ENCODE peak calls at places on chromosomes 4 and X, in four cellular contexts. C is IMR-90, Q is esophagus squamous epithelium, B is left ventricle myocardium inferior. Z is an unnamed sample.

GRCh38 chrX:150577174-150577573 is 8.8 kb downstream of the MTM1 start:
- DNase-seq in C (no peak), Q (no peak), B (no peak), Z (no peak)

GRCh38 chrX:45352588-45352987 is 151.9 kb upstream of the DIPK2B start:
- DNase-seq in C (no peak), Q (no peak), B (no peak), Z (peak)

GRCh38 chr4:177290780-177291179 is 18.9 kb upstream of the NEIL3 start:
- DNase-seq in C (no peak), Q (no peak), B (no peak), Z (no peak)

GRCh38 chrX:29824176-29824906 is 391.0 kb upstream of the MAGEB2 start:
- DNase-seq in C (no peak), Q (no peak), B (no peak), Z (no peak)

GRCh38 chr4:2800691-2801596 is 8.1 kb downstream of the SH3BP2 start:
- DNase-seq in C (peak), Q (no peak), B (peak), Z (peak)

GRCh38 chr4:93157984-93158383 is 670.6 kb upstream of the ATOH1 start:
- DNase-seq in C (peak), Q (no peak), B (no peak), Z (no peak)

GRCh38 chr4:8221476-8221875 is 22.4 kb downstream of the SH3TC1 start:
- DNase-seq in C (peak), Q (no peak), B (no peak), Z (peak)

GRCh38 chrX:49029876-49030275 is 13.3 kb downstream of the TFE3 start:
- DNase-seq in C (no peak), Q (no peak), B (no peak), Z (no peak)

GRCh38 chrX:69152398-69152797 is 12.9 kb downstream of the PJA1 start:
- DNase-seq in C (no peak), Q (no peak), B (no peak), Z (peak)

GRCh38 chrX:69761633-69762032 is 145.7 kb downstream of the EDA start:
- DNase-seq in C (no peak), Q (no peak), B (no peak), Z (no peak)

GRCh38 chrX:109344666-109345065 is 137.2 kb downstream of the GUCY2F start:
- DNase-seq in C (no peak), Q (no peak), B (no peak), Z (no peak)

GRCh38 chr4:10079951-10080873 is 36.4 kb downstream of the WDR1 start:
- DNase-seq in C (no peak), Q (no peak), B (peak), Z (no peak)

GRCh38 chrX:154712781-154713391 is 38.0 kb downstream of the GAB3 start:
- DNase-seq in C (peak), Q (no peak), B (no peak), Z (peak)

GRCh38 chrX:30652527-30653414 is 452 bp upstream of the GK start:
- DNase-seq in C (peak), Q (peak), B (peak), Z (peak)

GRCh38 chr4:70734168-70734954 is 12.6 kb downstream of the RUFY3 start:
- DNase-seq in C (peak), Q (no peak), B (no peak), Z (peak)

GRCh38 chrX:599837-600715 is 30.5 kb upstream of the SHOX start:
- DNase-seq in C (no peak), Q (no peak), B (no peak), Z (no peak)

GRCh38 chr4:173405840-173406606 is 7.1 kb upstream of the SCRG1 start:
- DNase-seq in C (no peak), Q (no peak), B (no peak), Z (no peak)

GRCh38 chr4:133464311-133464710 is 315.2 kb downstream of the PCDH10 start:
- DNase-seq in C (no peak), Q (no peak), B (no peak), Z (no peak)

GRCh38 chr4:88646528-88647280 is 50.9 kb downstream of the NAP1L5 start:
- DNase-seq in C (no peak), Q (no peak), B (no peak), Z (no peak)

GRCh38 chr4:40395908-40396806 is 61.0 kb downstream of the CHRNA9 start:
- DNase-seq in C (no peak), Q (no peak), B (peak), Z (peak)

GRCh38 chrX:133413218-133413925 is 1.9 kb downstream of the GPC4 start:
- DNase-seq in C (no peak), Q (no peak), B (no peak), Z (no peak)

GRCh38 chrX:133414399-133415275 is 652 bp downstream of the GPC4 start:
- DNase-seq in C (no peak), Q (no peak), B (no peak), Z (no peak)

GRCh38 chrX:133412665-133413064 is 2.6 kb downstream of the GPC4 start:
- DNase-seq in C (no peak), Q (no peak), B (no peak), Z (no peak)

GRCh38 chrX:133412246-133412645 is 3.0 kb downstream of the GPC4 start:
- DNase-seq in C (peak), Q (no peak), B (no peak), Z (peak)

GRCh38 chrX:133410555-133410954 is 4.7 kb downstream of the GPC4 start:
- DNase-seq in C (no peak), Q (no peak), B (no peak), Z (no peak)
- H3K4me3 ChIP-seq in C (no peak), Q (no peak), B (no peak), Z (no peak)

DNA sequence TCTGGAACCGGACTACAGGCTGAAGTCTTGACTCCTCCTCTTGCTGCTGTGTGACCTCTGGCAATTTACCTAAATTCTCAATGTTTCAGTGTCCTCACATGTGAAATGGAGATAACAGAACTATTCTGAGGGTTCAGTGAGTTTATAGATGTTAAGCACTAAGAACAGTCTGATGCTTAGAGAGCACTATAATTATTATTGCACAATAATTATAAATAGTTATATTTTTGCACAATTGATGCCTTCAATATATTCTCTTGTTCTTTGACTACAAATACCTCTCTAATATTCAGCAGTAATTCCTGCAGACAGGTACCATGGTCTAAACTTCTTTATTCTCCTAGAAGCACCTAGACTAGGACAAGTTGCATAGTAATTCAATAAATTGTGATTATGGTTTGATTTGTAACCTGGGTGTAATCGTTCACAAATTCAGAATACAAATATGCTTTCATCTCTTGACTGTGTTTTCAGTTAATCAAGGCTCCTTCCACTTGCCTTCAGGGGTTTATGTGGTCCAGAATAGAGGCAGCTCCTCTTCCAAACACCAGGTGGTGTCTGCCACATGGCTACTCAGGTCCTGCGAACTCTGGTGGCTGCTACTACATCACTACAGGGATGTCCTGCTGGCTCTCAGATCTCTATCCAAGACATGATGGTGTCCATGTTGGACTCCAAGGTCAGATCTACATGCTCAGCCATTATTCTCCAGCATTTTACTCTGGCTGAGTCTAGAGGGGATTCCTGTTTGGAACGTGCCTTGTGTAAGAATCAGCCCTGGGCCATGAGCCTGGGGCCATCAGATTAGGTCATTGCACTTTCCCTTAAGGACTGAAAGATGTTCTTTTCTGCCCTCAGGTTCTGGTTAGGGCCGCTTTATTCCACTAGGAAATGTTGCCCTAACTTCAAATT is 103.4 kb downstream of the QRFPR start:
- DNase-seq in C (no peak), Q (no peak), B (no peak), Z (no peak)
- TF ChIP-seq CTCF in C (no peak), Q (no peak), B (peak), Z (peak)

DNA sequence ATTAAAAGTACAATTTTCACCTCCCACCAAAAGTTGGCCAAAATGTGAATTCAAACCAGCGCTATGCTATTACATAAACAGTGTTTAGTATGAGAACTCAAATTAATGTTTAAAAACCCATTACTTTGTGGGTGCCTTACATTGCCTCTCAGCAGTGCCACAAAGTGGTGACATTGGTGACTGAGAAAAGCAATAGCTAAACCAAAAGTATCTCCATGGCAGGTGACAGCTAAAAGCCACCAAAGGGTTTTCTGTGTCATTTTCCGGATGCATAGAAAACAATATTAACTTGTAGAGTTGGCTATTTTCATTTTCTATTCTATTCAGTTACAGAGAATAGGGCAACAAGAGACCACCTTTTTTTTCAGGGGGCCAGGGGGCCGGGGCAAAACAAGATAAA is 261.2 kb downstream of the MAPK10 start:
- DNase-seq in C (no peak), Q (no peak), B (no peak), Z (no peak)
- H3K4me3 ChIP-seq in C (no peak), Q (no peak), B (no peak), Z (no peak)

GRCh38 chr4:152166567-152166966 is 369.3 kb downstream of the FBXW7 start:
- DNase-seq in C (no peak), Q (no peak), B (no peak), Z (no peak)

GRCh38 chr4:152164561-152164960 is 371.3 kb downstream of the FBXW7 start:
- DNase-seq in C (no peak), Q (no peak), B (no peak), Z (no peak)

GRCh38 chr4:152165851-152166250 is 370.0 kb downstream of the FBXW7 start:
- DNase-seq in C (no peak), Q (no peak), B (no peak), Z (no peak)

GRCh38 chr4:152162331-152162697 is 373.6 kb downstream of the FBXW7 start:
- DNase-seq in C (no peak), Q (no peak), B (no peak), Z (peak)

GRCh38 chr4:152165146-152165545 is 370.7 kb downstream of the FBXW7 start:
- DNase-seq in C (no peak), Q (no peak), B (no peak), Z (no peak)
- TF ChIP-seq CTCF in C (no peak), Q (no peak), B (no peak), Z (no peak)

GRCh38 chr4:54120517-54120916 is 20.6 kb downstream of the GSX2 start:
- DNase-seq in C (no peak), Q (no peak), B (no peak), Z (no peak)

GRCh38 chr4:54118850-54119589 is 19.1 kb downstream of the GSX2 start:
- DNase-seq in C (peak), Q (no peak), B (no peak), Z (no peak)
- H3K4me3 ChIP-seq in C (no peak), Q (no peak), B (no peak), Z (no peak)

DNA sequence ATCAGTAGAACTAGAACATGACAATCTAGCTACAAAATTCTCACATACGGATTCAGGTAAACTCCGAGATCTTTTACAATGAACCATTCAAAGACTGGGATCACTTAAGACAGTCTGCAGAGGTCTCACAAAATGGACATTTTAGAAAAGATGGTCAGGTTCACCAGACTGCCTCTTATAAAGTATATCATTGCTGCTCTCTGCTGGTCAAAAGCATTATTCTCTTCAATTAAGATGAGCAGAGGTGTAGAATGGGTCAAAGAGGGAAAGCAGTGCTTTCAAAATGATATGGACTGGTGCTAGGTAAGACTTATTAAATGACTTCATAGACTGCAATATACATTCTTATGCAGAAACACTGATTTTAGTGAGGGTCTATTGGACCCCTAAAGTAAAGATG is 434.7 kb downstream of the PACRGL start:
- DNase-seq in C (no peak), Q (no peak), B (no peak), Z (no peak)
- TF ChIP-seq CTCF in C (no peak), Q (no peak), B (no peak), Z (no peak)

GRCh38 chr4:985123-985830 is 1.6 kb upstream of the IDUA start:
- DNase-seq in C (no peak), Q (no peak), B (peak), Z (peak)
- H3K4me3 ChIP-seq in C (peak), Q (peak), B (peak), Z (peak)

DNA sequence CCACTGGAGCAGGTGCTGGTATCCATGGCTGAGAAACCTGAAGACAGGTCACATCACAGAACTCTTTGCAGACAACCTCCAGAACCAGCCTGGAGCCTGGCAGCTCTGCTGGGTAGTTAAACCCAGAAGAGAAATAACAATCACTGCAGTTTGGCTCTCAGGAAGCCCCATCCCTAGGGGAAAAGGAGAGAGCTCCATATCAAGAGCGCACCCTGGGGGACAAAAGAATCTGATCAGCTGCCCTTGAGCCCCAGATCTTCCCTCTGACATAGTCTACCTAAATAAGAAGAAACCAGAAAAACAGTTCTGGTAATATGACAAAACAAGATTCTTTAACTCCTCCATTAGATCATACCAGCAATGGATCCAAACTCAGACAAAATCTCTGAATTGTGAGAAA is 823.2 kb upstream of the FRG1 start:
- DNase-seq in C (peak), Q (no peak), B (no peak), Z (no peak)
- TF ChIP-seq CTCF in C (peak), Q (no peak), B (no peak), Z (peak)

Z was measured in foreskin fibroblast.